ENCODE peak calls at places on chromosome 12, in four cellular contexts. M is HepG2, S is tibial artery, C is epithelial cell of esophagus. I is an unnamed sample.
A peak's percentile ranks its signal among the peaks of the same experiment; 100 is the strongest.

GRCh38 chr12:2489266-2489665 is 305.5 kb upstream of the FKBP4 start:
- DNase-seq in M (no peak), S (no peak), C (no peak), I (no peak)

GRCh38 chr12:1282670-1283361 is 291.8 kb downstream of the ERC1 start:
- DNase-seq in M (no peak), S (peak; percentile 69), C (no peak), I (no peak)

GRCh38 chr12:109445224-109445623 is 31.9 kb downstream of the KCTD10 start:
- DNase-seq in M (no peak), S (no peak), C (no peak), I (no peak)

GRCh38 chr12:47297993-47298392 is 218.2 kb upstream of the AMIGO2 start:
- DNase-seq in M (no peak), S (no peak), C (no peak), I (no peak)

GRCh38 chr12:26229910-26230309 is 34.5 kb downstream of the SSPN start:
- DNase-seq in M (no peak), S (no peak), C (no peak), I (no peak)

GRCh38 chr12:42742691-42743090 is 153.1 kb upstream of the PRICKLE1 start:
- DNase-seq in M (no peak), S (no peak), C (no peak), I (no peak)

GRCh38 chr12:67573456-67573855 is 75.1 kb upstream of the DYRK2 start:
- DNase-seq in M (no peak), S (no peak), C (no peak), I (no peak)

GRCh38 chr12:46585854-46586621 is 213.5 kb upstream of the SLC38A2 start:
- DNase-seq in M (peak; percentile 93), S (no peak), C (peak; percentile 85), I (peak; percentile 45)

GRCh38 chr12:4271433-4272013 is 2.0 kb upstream of the CCND2 start:
- DNase-seq in M (no peak), S (no peak), C (no peak), I (no peak)

GRCh38 chr12:7935464-7935772 is 569 bp downstream of the SLC2A3 start:
- DNase-seq in M (no peak), S (no peak), C (no peak), I (no peak)

GRCh38 chr12:2544213-2544612 is 250.6 kb upstream of the FKBP4 start:
- DNase-seq in M (no peak), S (no peak), C (no peak), I (no peak)

GRCh38 chr12:20588057-20588456 is 107.1 kb upstream of the SLCO1C1 start:
- DNase-seq in M (no peak), S (no peak), C (no peak), I (no peak)

GRCh38 chr12:9717070-9717925 is 15.6 kb downstream of the CLECL1 start:
- DNase-seq in M (no peak), S (no peak), C (no peak), I (no peak)

GRCh38 chr12:82942521-82942920 is 255.8 kb downstream of the TMTC2 start:
- DNase-seq in M (no peak), S (no peak), C (peak; percentile 31), I (no peak)

GRCh38 chr12:93990832-93991748 is 157.3 kb upstream of the PLXNC1 start:
- DNase-seq in M (peak; percentile 45), S (peak; percentile 48), C (peak; percentile 29), I (peak; percentile 46)

GRCh38 chr12:53077030-53077429 is 2.2 kb downstream of the SPRYD3 start:
- DNase-seq in M (no peak), S (no peak), C (no peak), I (no peak)

GRCh38 chr12:65660096-65660495 is 164.2 kb upstream of the HMGA2 start:
- DNase-seq in M (no peak), S (no peak), C (no peak), I (no peak)

GRCh38 chr12:79008591-79008990 is 144.0 kb downstream of the SYT1 start:
- DNase-seq in M (no peak), S (no peak), C (no peak), I (no peak)

GRCh38 chr12:67531051-67531450 is 117.5 kb upstream of the DYRK2 start:
- DNase-seq in M (no peak), S (no peak), C (peak; percentile 42), I (no peak)

GRCh38 chr12:52630609-52631200 is 12.3 kb upstream of the KRT73 start:
- DNase-seq in M (no peak), S (no peak), C (no peak), I (no peak)

GRCh38 chr12:71682466-71682865 is 3.4 kb upstream of the TMEM19 start:
- DNase-seq in M (peak; percentile 47), S (no peak), C (peak; percentile 25), I (no peak)

GRCh38 chr12:3168775-3169221 is 91.6 kb downstream of the TSPAN9 start:
- DNase-seq in M (no peak), S (no peak), C (peak; percentile 99), I (no peak)

GRCh38 chr12:6039894-6040601 is 84.4 kb downstream of the VWF start:
- DNase-seq in M (peak; percentile 51), S (peak; percentile 44), C (peak; percentile 75), I (peak; percentile 61)

GRCh38 chr12:3601466-3602150 is 110.6 kb downstream of the PRMT8 start:
- DNase-seq in M (no peak), S (no peak), C (no peak), I (no peak)

GRCh38 chr12:50234347-50234746 is 49.0 kb downstream of the LIMA1 start:
- DNase-seq in M (no peak), S (no peak), C (peak; percentile 85), I (no peak)

GRCh38 chr12:65741662-65742480 is 82.4 kb upstream of the HMGA2 start:
- DNase-seq in M (peak; percentile 42), S (no peak), C (peak; percentile 48), I (peak; percentile 62)

GRCh38 chr12:42370013-42370412 is 44.0 kb downstream of the PPHLN1 start:
- DNase-seq in M (no peak), S (no peak), C (peak; percentile 33), I (no peak)

GRCh38 chr12:111404362-111405148 is 1.2 kb upstream of the SH2B3 start:
- DNase-seq in M (peak; percentile 33), S (no peak), C (no peak), I (no peak)

GRCh38 chr12:60162988-60163720 is 567.3 kb downstream of the SLC16A7 start:
- DNase-seq in M (no peak), S (no peak), C (no peak), I (no peak)

GRCh38 chr12:29427964-29428363 is 47.0 kb upstream of the ERGIC2 start:
- DNase-seq in M (peak; percentile 10), S (no peak), C (no peak), I (no peak)
- TF ChIP-seq CTCF in M (no peak), S (no peak), C (peak; percentile 10), I (no peak)

DNA sequence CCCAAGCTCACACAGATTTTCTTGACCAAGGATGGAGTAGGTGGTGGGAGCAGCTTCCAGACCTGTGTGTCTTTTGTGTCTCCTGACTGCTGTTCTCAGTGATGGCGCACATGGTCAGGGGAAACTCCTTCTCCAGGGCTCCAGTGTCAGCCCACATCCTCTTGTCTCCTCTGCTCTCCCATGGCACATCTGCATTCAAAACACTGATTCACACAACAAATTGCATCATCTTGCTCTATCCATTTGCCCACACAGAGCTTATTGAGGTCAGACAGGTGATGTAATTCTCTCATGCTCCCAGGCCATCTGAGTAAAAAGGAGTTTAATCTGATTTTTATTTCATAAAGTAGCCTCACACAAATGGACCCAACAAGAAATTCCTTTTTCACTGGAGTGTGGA is 21.9 kb upstream of the TMEM132C start:
- DNase-seq in M (no peak), S (no peak), C (no peak), I (no peak)
- TF ChIP-seq CTCF in M (no peak), S (no peak), C (no peak), I (no peak)

GRCh38 chr12:68932701-68933563 is at the start of gene CPM:
- DNase-seq in M (no peak), S (peak; percentile 66), C (peak; percentile 76), I (peak; percentile 32)
- TF ChIP-seq CTCF in M (no peak), S (no peak), C (no peak), I (no peak)

DNA sequence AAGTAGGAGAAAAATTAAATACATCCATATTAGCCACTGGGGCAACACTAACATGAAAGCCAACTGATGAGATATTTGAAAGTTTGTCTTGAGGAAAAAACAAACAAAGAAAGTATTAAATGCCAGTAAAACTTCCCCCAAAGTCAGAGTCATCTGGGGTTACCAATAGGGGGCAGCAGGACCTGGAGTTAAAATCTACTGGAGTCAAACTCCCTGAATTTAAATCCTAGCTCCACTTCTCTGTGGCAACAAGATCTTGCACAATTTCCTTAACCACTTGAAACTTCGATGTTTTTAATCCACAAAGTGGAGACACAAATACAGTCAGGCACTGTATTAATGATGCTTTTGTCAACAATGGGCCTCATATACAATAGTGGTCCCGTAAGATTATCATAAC is 14.4 kb downstream of the PLEKHG7 start:
- DNase-seq in M (no peak), S (no peak), C (peak; percentile 33), I (no peak)
- TF ChIP-seq CTCF in M (peak; percentile 17), S (no peak), C (peak; percentile 14), I (peak; percentile 35)

GRCh38 chr12:188910-189621 is 24.9 kb downstream of the SLC6A12 start:
- DNase-seq in M (no peak), S (no peak), C (peak; percentile 36), I (peak; percentile 73)
- TF ChIP-seq CTCF in M (peak; percentile 75), S (peak; percentile 66), C (peak; percentile 48), I (peak; percentile 95)

DNA sequence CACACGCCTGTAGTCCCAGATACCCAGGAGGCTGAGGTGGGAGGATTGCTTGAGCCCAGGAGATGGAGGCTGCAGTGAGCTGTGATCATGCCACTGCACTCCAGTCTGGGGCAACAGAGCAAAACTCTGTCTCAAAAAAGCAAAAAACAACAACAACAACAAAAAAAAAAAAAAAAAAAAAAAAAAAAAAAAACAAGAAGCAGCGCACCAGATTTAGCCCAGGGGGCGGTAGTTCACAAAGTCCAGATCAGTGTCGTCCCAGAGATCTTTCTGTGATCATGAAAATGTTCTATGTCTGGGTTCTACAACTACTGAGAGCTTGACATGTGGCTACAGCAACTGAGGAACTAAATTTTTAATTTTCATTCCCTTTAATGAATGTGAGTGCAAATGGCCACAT is 27.4 kb downstream of the OAS2 start:
- DNase-seq in M (no peak), S (no peak), C (peak; percentile 22), I (no peak)
- TF ChIP-seq CTCF in M (no peak), S (no peak), C (peak; percentile 41), I (peak; percentile 55)

DNA sequence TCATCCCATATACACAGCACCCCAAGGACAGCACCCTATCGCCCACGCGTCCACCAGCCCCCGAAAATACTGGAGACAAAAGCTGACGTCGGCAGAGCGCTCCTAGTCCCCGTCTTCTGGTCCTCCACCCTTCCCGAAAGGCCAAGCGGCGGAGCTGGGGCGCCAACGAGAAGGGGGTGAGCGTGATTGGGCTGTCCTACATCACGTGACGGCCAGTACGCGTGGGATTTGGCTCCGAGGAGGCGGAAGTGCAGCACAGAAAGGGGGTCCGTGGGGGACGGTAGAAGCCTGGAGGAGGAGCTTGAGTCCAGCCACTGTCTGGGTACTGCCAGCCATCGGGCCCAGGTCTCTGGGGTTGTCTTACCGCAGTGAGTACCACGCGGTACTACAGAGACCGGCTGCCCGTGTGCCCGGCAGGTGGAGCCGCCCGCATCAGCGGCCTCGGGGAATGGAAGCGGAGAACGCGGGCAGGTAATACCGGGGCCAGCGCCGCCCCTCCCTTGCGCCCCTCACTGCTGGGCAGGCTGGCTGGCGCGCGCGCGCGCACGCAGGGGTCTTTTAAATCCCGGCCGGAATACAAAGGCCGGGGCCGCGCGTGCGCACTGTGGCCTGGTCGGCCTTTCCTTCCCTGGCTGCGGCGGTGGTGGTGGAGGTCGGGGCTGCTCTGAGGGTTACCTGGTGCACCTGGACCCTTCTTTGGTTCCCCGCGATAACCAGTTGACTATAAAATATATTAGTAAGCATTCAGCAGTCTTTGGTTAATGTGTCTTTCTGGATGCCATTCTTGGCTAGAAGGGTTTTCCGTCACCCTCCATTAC is at the start of gene TDG:
- DNase-seq in M (peak; percentile 98), S (peak; percentile 99), C (peak; percentile 99), I (peak; percentile 91)
- TF ChIP-seq CTCF in M (peak; percentile 48), S (peak; percentile 9), C (peak; percentile 35), I (no peak)

I was measured in neural crest cell.